ENCODE peak calls at places on chromosomes 1 and 21, in seven cellular contexts. One of them, this sample, is unnamed.

GRCh38 chr1:152047607-152047953 is 10.8 kb upstream of the S100A11 start:
- DNase-seq in substantia nigra: no peak
- DNase-seq in left lung: no peak
- DNase-seq in IMR-90: peak; percentile 89
- DNase-seq in upper lobe of right lung: no peak
- DNase-seq in suprapubic skin: peak; percentile 82
- DNase-seq in coronary artery: peak; percentile 81
- DNase-seq in this sample: peak; percentile 95

GRCh38 chr1:209756608-209757445 is 974 bp downstream of the TRAF3IP3 start:
- DNase-seq in substantia nigra: no peak
- DNase-seq in suprapubic skin: peak; percentile 76
- DNase-seq in left lung: peak; percentile 69
- DNase-seq in upper lobe of right lung: no peak
- DNase-seq in IMR-90: no peak
- DNase-seq in coronary artery: no peak
- DNase-seq in this sample: no peak

GRCh38 chr1:158148458-158148857 is 32.2 kb upstream of the CD1D start:
- DNase-seq in IMR-90: no peak
- DNase-seq in substantia nigra: no peak
- DNase-seq in left lung: no peak
- DNase-seq in upper lobe of right lung: no peak
- DNase-seq in suprapubic skin: no peak
- DNase-seq in coronary artery: no peak
- DNase-seq in this sample: no peak

GRCh38 chr1:81801032-81801833 is 499 bp downstream of the ADGRL2 start:
- DNase-seq in IMR-90: peak; percentile 88
- DNase-seq in upper lobe of right lung: peak; percentile 76
- DNase-seq in left lung: peak; percentile 79
- DNase-seq in suprapubic skin: peak; percentile 82
- DNase-seq in coronary artery: peak; percentile 87
- DNase-seq in substantia nigra: no peak
- DNase-seq in this sample: no peak

GRCh38 chr1:49436865-49437264 is 586.9 kb downstream of the AGBL4 start:
- DNase-seq in suprapubic skin: no peak
- DNase-seq in coronary artery: no peak
- DNase-seq in IMR-90: no peak
- DNase-seq in substantia nigra: no peak
- DNase-seq in left lung: no peak
- DNase-seq in upper lobe of right lung: no peak
- DNase-seq in this sample: no peak

GRCh38 chr1:22536506-22536905 is 26.8 kb upstream of the EPHA8 start:
- DNase-seq in IMR-90: peak; percentile 26
- DNase-seq in coronary artery: no peak
- DNase-seq in left lung: no peak
- DNase-seq in substantia nigra: no peak
- DNase-seq in suprapubic skin: no peak
- DNase-seq in upper lobe of right lung: no peak
- DNase-seq in this sample: no peak

GRCh38 chr1:84887261-84887934 is 5.6 kb downstream of the LPAR3 start:
- DNase-seq in IMR-90: peak; percentile 65
- DNase-seq in left lung: no peak
- DNase-seq in suprapubic skin: no peak
- DNase-seq in coronary artery: no peak
- DNase-seq in upper lobe of right lung: no peak
- DNase-seq in substantia nigra: no peak
- DNase-seq in this sample: no peak

GRCh38 chr1:231099311-231099710 is 59.3 kb upstream of the FAM89A start:
- DNase-seq in suprapubic skin: no peak
- DNase-seq in substantia nigra: no peak
- DNase-seq in upper lobe of right lung: no peak
- DNase-seq in left lung: no peak
- DNase-seq in coronary artery: no peak
- DNase-seq in IMR-90: no peak
- DNase-seq in this sample: no peak

GRCh38 chr1:50724626-50725286 is 235.3 kb downstream of the FAF1 start:
- DNase-seq in upper lobe of right lung: no peak
- DNase-seq in substantia nigra: no peak
- DNase-seq in IMR-90: no peak
- DNase-seq in suprapubic skin: no peak
- DNase-seq in coronary artery: no peak
- DNase-seq in left lung: no peak
- DNase-seq in this sample: no peak

GRCh38 chr1:113456967-113457366 is 66.7 kb downstream of the MAGI3 start:
- DNase-seq in coronary artery: no peak
- DNase-seq in upper lobe of right lung: no peak
- DNase-seq in left lung: no peak
- DNase-seq in IMR-90: peak; percentile 98
- DNase-seq in suprapubic skin: no peak
- DNase-seq in substantia nigra: no peak
- DNase-seq in this sample: no peak

GRCh38 chr1:106555571-106555970 is 500.9 kb upstream of the PRMT6 start:
- DNase-seq in substantia nigra: no peak
- DNase-seq in upper lobe of right lung: no peak
- DNase-seq in coronary artery: no peak
- DNase-seq in left lung: no peak
- DNase-seq in IMR-90: no peak
- DNase-seq in suprapubic skin: no peak
- DNase-seq in this sample: no peak

GRCh38 chr1:40036574-40036973 is 4.0 kb upstream of the CAP1 start:
- DNase-seq in left lung: no peak
- DNase-seq in substantia nigra: no peak
- DNase-seq in suprapubic skin: no peak
- DNase-seq in upper lobe of right lung: no peak
- DNase-seq in coronary artery: peak; percentile 82
- DNase-seq in IMR-90: peak; percentile 87
- DNase-seq in this sample: no peak

GRCh38 chr1:197526736-197527371 is 248.4 kb downstream of the DENND1B start:
- DNase-seq in suprapubic skin: no peak
- DNase-seq in left lung: no peak
- DNase-seq in upper lobe of right lung: no peak
- DNase-seq in coronary artery: no peak
- DNase-seq in IMR-90: peak; percentile 44
- DNase-seq in substantia nigra: no peak
- DNase-seq in this sample: no peak

GRCh38 chr1:241688940-241689368 is 36.9 kb downstream of the WDR64 start:
- DNase-seq in upper lobe of right lung: no peak
- DNase-seq in IMR-90: peak; percentile 26
- DNase-seq in coronary artery: no peak
- DNase-seq in left lung: no peak
- DNase-seq in substantia nigra: no peak
- DNase-seq in suprapubic skin: no peak
- DNase-seq in this sample: no peak

GRCh38 chr21:14321042-14321441 is 61.9 kb downstream of the HSPA13 start:
- DNase-seq in left lung: no peak
- DNase-seq in coronary artery: no peak
- DNase-seq in upper lobe of right lung: no peak
- DNase-seq in suprapubic skin: no peak
- DNase-seq in substantia nigra: no peak
- DNase-seq in IMR-90: peak; percentile 0
- DNase-seq in this sample: no peak

GRCh38 chr1:226882631-226883409 is 12.4 kb downstream of the PSEN2 start:
- DNase-seq in upper lobe of right lung: no peak
- DNase-seq in IMR-90: peak; percentile 69
- DNase-seq in substantia nigra: no peak
- DNase-seq in left lung: no peak
- DNase-seq in coronary artery: no peak
- DNase-seq in suprapubic skin: no peak
- DNase-seq in this sample: peak; percentile 67

GRCh38 chr1:86416343-86416742 is 7.6 kb upstream of the CLCA2 start:
- DNase-seq in upper lobe of right lung: no peak
- DNase-seq in IMR-90: no peak
- DNase-seq in coronary artery: no peak
- DNase-seq in substantia nigra: no peak
- DNase-seq in suprapubic skin: no peak
- DNase-seq in left lung: no peak
- DNase-seq in this sample: no peak

GRCh38 chr1:95233321-95233736 is 681 bp upstream of the RWDD3 start:
- DNase-seq in left lung: peak; percentile 68
- DNase-seq in substantia nigra: no peak
- DNase-seq in suprapubic skin: no peak
- DNase-seq in upper lobe of right lung: no peak
- DNase-seq in IMR-90: peak; percentile 21
- DNase-seq in coronary artery: peak; percentile 79
- DNase-seq in this sample: no peak

GRCh38 chr1:211902624-211903291 is 72.2 kb upstream of the LPGAT1 start:
- DNase-seq in left lung: no peak
- DNase-seq in substantia nigra: no peak
- DNase-seq in suprapubic skin: no peak
- DNase-seq in coronary artery: no peak
- DNase-seq in IMR-90: no peak
- DNase-seq in upper lobe of right lung: no peak
- DNase-seq in this sample: no peak

GRCh38 chr1:98371767-98372166 is 289.8 kb upstream of the SNX7 start:
- DNase-seq in suprapubic skin: no peak
- DNase-seq in substantia nigra: no peak
- DNase-seq in coronary artery: no peak
- DNase-seq in IMR-90: no peak
- DNase-seq in left lung: no peak
- DNase-seq in upper lobe of right lung: no peak
- DNase-seq in this sample: no peak

GRCh38 chr1:42756956-42757891 is 9.6 kb downstream of the P3H1 start:
- DNase-seq in suprapubic skin: no peak
- DNase-seq in coronary artery: no peak
- DNase-seq in upper lobe of right lung: no peak
- DNase-seq in substantia nigra: no peak
- DNase-seq in IMR-90: peak; percentile 72
- DNase-seq in left lung: no peak
- DNase-seq in this sample: no peak

GRCh38 chr1:9494936-9495758 is 44.1 kb upstream of the SLC25A33 start:
- DNase-seq in suprapubic skin: no peak
- DNase-seq in coronary artery: no peak
- DNase-seq in upper lobe of right lung: peak; percentile 79
- DNase-seq in substantia nigra: no peak
- DNase-seq in left lung: peak; percentile 93
- DNase-seq in IMR-90: peak; percentile 32
- DNase-seq in this sample: no peak

GRCh38 chr1:114728553-114728952 is 12.0 kb upstream of the NRAS start:
- DNase-seq in substantia nigra: no peak
- DNase-seq in coronary artery: no peak
- DNase-seq in suprapubic skin: no peak
- DNase-seq in IMR-90: no peak
- DNase-seq in left lung: no peak
- DNase-seq in upper lobe of right lung: no peak
- DNase-seq in this sample: no peak
- H3K27ac ChIP-seq in substantia nigra: no peak overlapping the region
- H3K27ac ChIP-seq in coronary artery: no peak overlapping the region
- H3K27ac ChIP-seq in suprapubic skin: no peak overlapping the region
- H3K27ac ChIP-seq in IMR-90: no peak overlapping the region
- H3K27ac ChIP-seq in left lung: no peak overlapping the region
- H3K27ac ChIP-seq in upper lobe of right lung: no peak overlapping the region
- H3K27ac ChIP-seq in this sample: no peak overlapping the region

GRCh38 chr1:54271341-54271740 is 71.4 kb downstream of the MRPL37 start:
- DNase-seq in substantia nigra: no peak
- DNase-seq in coronary artery: no peak
- DNase-seq in IMR-90: no peak
- DNase-seq in suprapubic skin: no peak
- DNase-seq in upper lobe of right lung: no peak
- DNase-seq in left lung: peak; percentile 59
- DNase-seq in this sample: no peak

GRCh38 chr1:54272134-54272533 is 72.2 kb downstream of the MRPL37 start:
- DNase-seq in IMR-90: no peak
- DNase-seq in coronary artery: no peak
- DNase-seq in substantia nigra: no peak
- DNase-seq in upper lobe of right lung: no peak
- DNase-seq in left lung: peak; percentile 15
- DNase-seq in suprapubic skin: no peak
- DNase-seq in this sample: no peak

GRCh38 chr1:54272772-54273091 is 72.8 kb downstream of the MRPL37 start:
- DNase-seq in upper lobe of right lung: no peak
- DNase-seq in substantia nigra: no peak
- DNase-seq in suprapubic skin: no peak
- DNase-seq in left lung: no peak
- DNase-seq in coronary artery: no peak
- DNase-seq in IMR-90: no peak
- DNase-seq in this sample: no peak

GRCh38 chr1:54268714-54269297 is 68.8 kb downstream of the MRPL37 start:
- DNase-seq in substantia nigra: no peak
- DNase-seq in left lung: no peak
- DNase-seq in IMR-90: no peak
- DNase-seq in suprapubic skin: no peak
- DNase-seq in coronary artery: no peak
- DNase-seq in upper lobe of right lung: no peak
- DNase-seq in this sample: no peak

GRCh38 chr1:54270543-54270942 is 70.6 kb downstream of the MRPL37 start:
- DNase-seq in left lung: peak; percentile 10
- DNase-seq in suprapubic skin: no peak
- DNase-seq in coronary artery: no peak
- DNase-seq in upper lobe of right lung: no peak
- DNase-seq in IMR-90: no peak
- DNase-seq in substantia nigra: no peak
- DNase-seq in this sample: no peak
- H3K27ac ChIP-seq in left lung: no peak overlapping the region
- H3K27ac ChIP-seq in suprapubic skin: no peak overlapping the region
- H3K27ac ChIP-seq in coronary artery: peak overlapping the region; percentile 54
- H3K27ac ChIP-seq in upper lobe of right lung: no peak overlapping the region
- H3K27ac ChIP-seq in IMR-90: no peak overlapping the region
- H3K27ac ChIP-seq in substantia nigra: no peak overlapping the region
- H3K27ac ChIP-seq in this sample: no peak overlapping the region

DNA sequence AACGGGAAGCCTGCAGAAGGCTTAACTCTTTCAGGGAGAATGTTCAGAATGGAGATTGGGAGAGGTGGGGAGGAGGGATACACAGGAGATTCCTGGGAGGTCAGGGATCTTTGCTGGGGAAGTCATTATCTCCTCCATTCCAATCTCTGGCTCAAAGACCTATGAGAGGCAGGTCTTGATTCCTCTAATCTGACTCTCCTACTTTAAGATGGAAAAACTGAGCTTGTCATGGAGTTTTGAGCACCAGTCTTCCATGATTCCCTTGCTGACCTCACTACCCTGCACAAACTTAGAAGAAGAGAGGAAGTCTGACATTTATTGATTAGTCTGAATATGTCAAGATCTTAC is 41.5 kb upstream of the SYNC start:
- DNase-seq in substantia nigra: no peak
- DNase-seq in coronary artery: no peak
- DNase-seq in suprapubic skin: no peak
- DNase-seq in left lung: no peak
- DNase-seq in upper lobe of right lung: no peak
- DNase-seq in IMR-90: no peak
- DNase-seq in this sample: no peak
- H3K27ac ChIP-seq in substantia nigra: no peak overlapping the region
- H3K27ac ChIP-seq in coronary artery: no peak overlapping the region
- H3K27ac ChIP-seq in suprapubic skin: peak overlapping the region; percentile 18
- H3K27ac ChIP-seq in left lung: no peak overlapping the region
- H3K27ac ChIP-seq in upper lobe of right lung: no peak overlapping the region
- H3K27ac ChIP-seq in IMR-90: no peak overlapping the region
- H3K27ac ChIP-seq in this sample: no peak overlapping the region

DNA sequence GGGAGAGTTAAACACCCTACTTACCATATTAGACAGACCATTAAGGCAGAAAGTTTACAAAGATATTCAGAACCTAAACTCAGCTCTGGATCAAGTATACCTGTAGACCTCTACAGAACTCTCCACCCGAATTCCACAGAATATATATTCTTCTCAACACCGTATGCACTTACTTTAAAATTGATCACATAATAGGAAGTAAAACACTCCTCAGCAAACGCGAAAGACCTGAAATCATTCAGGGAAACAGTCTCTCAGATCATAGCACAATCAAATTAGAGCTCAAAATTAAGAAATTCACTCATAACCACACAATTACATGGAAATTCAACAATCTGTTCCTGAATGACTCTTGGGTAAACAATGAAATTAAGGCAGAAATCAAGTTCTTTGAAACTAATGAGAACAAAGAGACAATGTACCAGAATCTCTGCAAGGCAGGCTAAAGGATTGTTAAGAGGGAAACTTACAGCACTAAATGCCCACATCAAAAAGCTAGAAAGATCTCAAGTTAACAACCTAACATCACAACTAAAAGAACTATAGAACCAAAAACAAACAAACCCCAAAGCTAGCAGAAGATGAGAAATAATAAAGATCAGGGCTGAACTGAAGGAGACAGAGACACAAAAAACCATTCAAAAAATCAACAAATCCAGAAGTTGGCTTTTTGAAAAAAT is 19.1 kb downstream of the CD84 start:
- DNase-seq in left lung: no peak
- DNase-seq in substantia nigra: no peak
- DNase-seq in suprapubic skin: no peak
- DNase-seq in IMR-90: no peak
- DNase-seq in upper lobe of right lung: no peak
- DNase-seq in coronary artery: no peak
- DNase-seq in this sample: no peak
- H3K27ac ChIP-seq in left lung: no peak overlapping the region
- H3K27ac ChIP-seq in substantia nigra: no peak overlapping the region
- H3K27ac ChIP-seq in suprapubic skin: no peak overlapping the region
- H3K27ac ChIP-seq in IMR-90: no peak overlapping the region
- H3K27ac ChIP-seq in upper lobe of right lung: no peak overlapping the region
- H3K27ac ChIP-seq in coronary artery: no peak overlapping the region
- H3K27ac ChIP-seq in this sample: no peak overlapping the region